ENCODE peak calls at places on chromosomes 13 and 19, in five cellular contexts. Z is activated CD4-positive, alpha-beta T cell treated with anti-CD3 and anti-CD28 coated beads for 48 hours; I is CD4-positive, CD25-positive, alpha-beta regulatory T cell; W is NCI-H2081; V is stimulated activated CD4-positive, alpha-beta T cell treated with anti-CD3 and anti-CD28 coated beads, Interleukin-12 subunit alpha, Interleukin-12 subunit beta, amount 100 ng/mL, for 48 hours. G is an unnamed sample.

GRCh38 chr19:39209196-39209595 is 5.1 kb upstream of the SYCN start:
- DNase-seq in I (no peak), W (no peak), V (no peak), Z (no peak), G (no peak)

GRCh38 chr19:55811340-55811739 is 20.5 kb downstream of the NLRP11 start:
- DNase-seq in Z (no peak), I (no peak), W (no peak), V (no peak), G (no peak)

GRCh38 chr19:4521170-4521887 is 3.0 kb upstream of the PLIN4 start:
- DNase-seq in I (no peak), Z (no peak), W (no peak), V (no peak), G (no peak)

GRCh38 chr13:59801107-59801880 is 362.4 kb downstream of the DIAPH3 start:
- DNase-seq in Z (no peak), V (no peak), I (no peak), W (no peak), G (no peak)

GRCh38 chr13:77136902-77137420 is 110.0 kb upstream of the FBXL3 start:
- DNase-seq in W (no peak), Z (no peak), V (no peak), I (no peak), G (no peak)

GRCh38 chr19:2726904-2727639 is 5.9 kb upstream of the DIRAS1 start:
- DNase-seq in I (no peak), W (no peak), V (no peak), Z (no peak), G (no peak)

GRCh38 chr13:28401303-28402056 is 93.4 kb downstream of the FLT1 start:
- DNase-seq in V (no peak), I (no peak), Z (no peak), W (no peak), G (no peak)

GRCh38 chr13:27183561-27184147 is 12.0 kb upstream of the USP12 start:
- DNase-seq in I (no peak), W (no peak), V (no peak), Z (no peak), G (no peak)

GRCh38 chr13:22194106-22194810 is 523.4 kb downstream of the FGF9 start:
- DNase-seq in W (no peak), I (no peak), V (no peak), Z (no peak), G (no peak)

GRCh38 chr19:55299991-55300390 is 16.2 kb downstream of the BRSK1 start:
- DNase-seq in Z (no peak), W (no peak), I (no peak), V (no peak), G (no peak)

G was measured in CMK.